ENCODE peak calls at places on chromosomes 2 and 18, in four cellular contexts. D, T, H and A are unnamed samples.

GRCh38 chr2:44110444-44110843 is 58.2 kb upstream of the PPM1B start:
- DNase-seq in D (no peak), T (no peak), H (no peak), A (no peak)

GRCh38 chr2:142742301-142743214 is 134.9 kb upstream of the KYNU start:
- DNase-seq in D (peak), T (peak), H (no peak), A (no peak)

GRCh38 chr2:240126731-240127130 is 9.4 kb downstream of the COPS9 start:
- DNase-seq in D (no peak), T (no peak), H (no peak), A (no peak)

GRCh38 chr2:16156411-16156810 is 216.1 kb downstream of the MYCN start:
- DNase-seq in D (no peak), T (no peak), H (no peak), A (no peak)

GRCh38 chr2:232979871-232980461 is 33.1 kb downstream of the NGEF start:
- DNase-seq in D (peak), T (peak), H (no peak), A (peak)

GRCh38 chr18:1050012-1050657 is 145.5 kb downstream of the ADCYAP1 start:
- DNase-seq in D (no peak), T (no peak), H (no peak), A (no peak)

GRCh38 chr18:45165871-45166270 is 449.4 kb upstream of the SLC14A2 start:
- DNase-seq in D (no peak), T (no peak), H (no peak), A (no peak)

GRCh38 chr2:71932780-71933466 is 214.7 kb downstream of the CYP26B1 start:
- DNase-seq in D (no peak), T (no peak), H (no peak), A (no peak)

GRCh38 chr2:40027968-40028367 is 248.9 kb upstream of the THUMPD2 start:
- DNase-seq in D (peak), T (no peak), H (no peak), A (no peak)

GRCh38 chr2:85628658-85629057 is 12.7 kb downstream of the USP39 start:
- DNase-seq in D (no peak), T (no peak), H (no peak), A (no peak)

GRCh38 chr18:21597616-21598015 is 2.9 kb downstream of the ESCO1 start:
- DNase-seq in D (no peak), T (no peak), H (no peak), A (no peak)